ENCODE peak calls at places on chromosome 5, in seven cellular contexts. One of them, this sample, is unnamed.

GRCh38 chr5:123708074-123708806 is 196.3 kb downstream of the CSNK1G3 start:
- DNase-seq in aorta: no peak
- DNase-seq in cardiac fibroblast: peak; percentile 95
- DNase-seq in COR-L47: no peak
- DNase-seq in nucleus accumbens: no peak
- DNase-seq in NB4: no peak
- DNase-seq in stimulated activated CD4-positive, alpha-beta T cell treated with anti-CD3 and anti-CD28 coated beads, Interleukin-2, amount 100 ng/mL, for 24 hours: no peak
- DNase-seq in this sample: no peak

GRCh38 chr5:64691333-64691732 is 1.0 kb downstream of the SHISAL2B start:
- DNase-seq in aorta: no peak
- DNase-seq in cardiac fibroblast: no peak
- DNase-seq in COR-L47: no peak
- DNase-seq in nucleus accumbens: no peak
- DNase-seq in NB4: no peak
- DNase-seq in stimulated activated CD4-positive, alpha-beta T cell treated with anti-CD3 and anti-CD28 coated beads, Interleukin-2, amount 100 ng/mL, for 24 hours: no peak
- DNase-seq in this sample: no peak

GRCh38 chr5:157506066-157506590 is 46.1 kb downstream of the NIPAL4 start:
- DNase-seq in aorta: no peak
- DNase-seq in cardiac fibroblast: peak; percentile 18
- DNase-seq in COR-L47: no peak
- DNase-seq in nucleus accumbens: no peak
- DNase-seq in NB4: no peak
- DNase-seq in stimulated activated CD4-positive, alpha-beta T cell treated with anti-CD3 and anti-CD28 coated beads, Interleukin-2, amount 100 ng/mL, for 24 hours: no peak
- DNase-seq in this sample: no peak

GRCh38 chr5:34037829-34038228 is 5.2 kb downstream of the C1QTNF3 start:
- DNase-seq in aorta: no peak
- DNase-seq in cardiac fibroblast: no peak
- DNase-seq in COR-L47: no peak
- DNase-seq in nucleus accumbens: no peak
- DNase-seq in NB4: no peak
- DNase-seq in stimulated activated CD4-positive, alpha-beta T cell treated with anti-CD3 and anti-CD28 coated beads, Interleukin-2, amount 100 ng/mL, for 24 hours: no peak
- DNase-seq in this sample: no peak

GRCh38 chr5:73238873-73239272 is 65.9 kb downstream of the TMEM174 start:
- DNase-seq in aorta: no peak
- DNase-seq in cardiac fibroblast: no peak
- DNase-seq in COR-L47: no peak
- DNase-seq in nucleus accumbens: no peak
- DNase-seq in NB4: no peak
- DNase-seq in stimulated activated CD4-positive, alpha-beta T cell treated with anti-CD3 and anti-CD28 coated beads, Interleukin-2, amount 100 ng/mL, for 24 hours: no peak
- DNase-seq in this sample: no peak

GRCh38 chr5:103474671-103475070 is 87.9 kb downstream of the NUDT12 start:
- DNase-seq in aorta: no peak
- DNase-seq in cardiac fibroblast: peak; percentile 53
- DNase-seq in COR-L47: no peak
- DNase-seq in nucleus accumbens: no peak
- DNase-seq in NB4: no peak
- DNase-seq in stimulated activated CD4-positive, alpha-beta T cell treated with anti-CD3 and anti-CD28 coated beads, Interleukin-2, amount 100 ng/mL, for 24 hours: no peak
- DNase-seq in this sample: no peak

GRCh38 chr5:150946351-150946905 is 41.6 kb upstream of the ZNF300 start:
- DNase-seq in aorta: peak; percentile 94
- DNase-seq in cardiac fibroblast: peak; percentile 94
- DNase-seq in COR-L47: no peak
- DNase-seq in nucleus accumbens: peak; percentile 62
- DNase-seq in NB4: no peak
- DNase-seq in stimulated activated CD4-positive, alpha-beta T cell treated with anti-CD3 and anti-CD28 coated beads, Interleukin-2, amount 100 ng/mL, for 24 hours: no peak
- DNase-seq in this sample: peak; percentile 89

GRCh38 chr5:143248391-143248790 is 155.1 kb downstream of the NR3C1 start:
- DNase-seq in aorta: no peak
- DNase-seq in cardiac fibroblast: no peak
- DNase-seq in COR-L47: no peak
- DNase-seq in nucleus accumbens: no peak
- DNase-seq in NB4: no peak
- DNase-seq in stimulated activated CD4-positive, alpha-beta T cell treated with anti-CD3 and anti-CD28 coated beads, Interleukin-2, amount 100 ng/mL, for 24 hours: no peak
- DNase-seq in this sample: no peak

GRCh38 chr5:55331321-55331720 is 23.5 kb downstream of the MTREX start:
- DNase-seq in aorta: no peak
- DNase-seq in cardiac fibroblast: no peak
- DNase-seq in COR-L47: no peak
- DNase-seq in nucleus accumbens: no peak
- DNase-seq in NB4: no peak
- DNase-seq in stimulated activated CD4-positive, alpha-beta T cell treated with anti-CD3 and anti-CD28 coated beads, Interleukin-2, amount 100 ng/mL, for 24 hours: no peak
- DNase-seq in this sample: no peak

GRCh38 chr5:31886206-31886605 is 247.3 kb downstream of the PDZD2 start:
- DNase-seq in aorta: no peak
- DNase-seq in cardiac fibroblast: no peak
- DNase-seq in COR-L47: no peak
- DNase-seq in nucleus accumbens: peak; percentile 24
- DNase-seq in NB4: no peak
- DNase-seq in stimulated activated CD4-positive, alpha-beta T cell treated with anti-CD3 and anti-CD28 coated beads, Interleukin-2, amount 100 ng/mL, for 24 hours: no peak
- DNase-seq in this sample: no peak

GRCh38 chr5:8340739-8341344 is 471.9 kb downstream of the MTRR start:
- DNase-seq in aorta: no peak
- DNase-seq in cardiac fibroblast: peak; percentile 45
- DNase-seq in COR-L47: peak; percentile 12
- DNase-seq in nucleus accumbens: no peak
- DNase-seq in NB4: peak; percentile 6
- DNase-seq in stimulated activated CD4-positive, alpha-beta T cell treated with anti-CD3 and anti-CD28 coated beads, Interleukin-2, amount 100 ng/mL, for 24 hours: no peak
- DNase-seq in this sample: no peak

GRCh38 chr5:51131266-51131665 is 252.0 kb upstream of the ISL1 start:
- DNase-seq in aorta: no peak
- DNase-seq in cardiac fibroblast: no peak
- DNase-seq in COR-L47: no peak
- DNase-seq in nucleus accumbens: no peak
- DNase-seq in NB4: no peak
- DNase-seq in stimulated activated CD4-positive, alpha-beta T cell treated with anti-CD3 and anti-CD28 coated beads, Interleukin-2, amount 100 ng/mL, for 24 hours: no peak
- DNase-seq in this sample: no peak

GRCh38 chr5:100903036-100903887 is at the start of gene ST8SIA4:
- DNase-seq in aorta: peak; percentile 90
- DNase-seq in cardiac fibroblast: peak; percentile 62
- DNase-seq in COR-L47: peak; percentile 84
- DNase-seq in nucleus accumbens: no peak
- DNase-seq in NB4: peak; percentile 96
- DNase-seq in stimulated activated CD4-positive, alpha-beta T cell treated with anti-CD3 and anti-CD28 coated beads, Interleukin-2, amount 100 ng/mL, for 24 hours: peak; percentile 90
- DNase-seq in this sample: peak; percentile 87

GRCh38 chr5:172090976-172091547 is 84.6 kb upstream of the FBXW11 start:
- DNase-seq in aorta: peak; percentile 48
- DNase-seq in cardiac fibroblast: no peak
- DNase-seq in COR-L47: no peak
- DNase-seq in nucleus accumbens: no peak
- DNase-seq in NB4: no peak
- DNase-seq in stimulated activated CD4-positive, alpha-beta T cell treated with anti-CD3 and anti-CD28 coated beads, Interleukin-2, amount 100 ng/mL, for 24 hours: no peak
- DNase-seq in this sample: no peak

GRCh38 chr5:9423611-9424010 is 122.3 kb downstream of the SEMA5A start:
- DNase-seq in aorta: no peak
- DNase-seq in cardiac fibroblast: peak; percentile 34
- DNase-seq in COR-L47: no peak
- DNase-seq in nucleus accumbens: no peak
- DNase-seq in NB4: no peak
- DNase-seq in stimulated activated CD4-positive, alpha-beta T cell treated with anti-CD3 and anti-CD28 coated beads, Interleukin-2, amount 100 ng/mL, for 24 hours: no peak
- DNase-seq in this sample: no peak

GRCh38 chr5:114362977-114363721 is 1.3 kb downstream of the KCNN2 start:
- DNase-seq in aorta: peak; percentile 67
- DNase-seq in cardiac fibroblast: peak; percentile 13
- DNase-seq in COR-L47: no peak
- DNase-seq in nucleus accumbens: no peak
- DNase-seq in NB4: no peak
- DNase-seq in stimulated activated CD4-positive, alpha-beta T cell treated with anti-CD3 and anti-CD28 coated beads, Interleukin-2, amount 100 ng/mL, for 24 hours: peak; percentile 2
- DNase-seq in this sample: peak; percentile 28

GRCh38 chr5:95771109-95771708 is 40.1 kb downstream of the RHOBTB3 start:
- DNase-seq in aorta: no peak
- DNase-seq in cardiac fibroblast: peak; percentile 33
- DNase-seq in COR-L47: no peak
- DNase-seq in nucleus accumbens: no peak
- DNase-seq in NB4: no peak
- DNase-seq in stimulated activated CD4-positive, alpha-beta T cell treated with anti-CD3 and anti-CD28 coated beads, Interleukin-2, amount 100 ng/mL, for 24 hours: no peak
- DNase-seq in this sample: peak; percentile 62

GRCh38 chr5:98700730-98701129 is 72.7 kb upstream of the RGMB start:
- DNase-seq in aorta: no peak
- DNase-seq in cardiac fibroblast: peak; percentile 69
- DNase-seq in COR-L47: no peak
- DNase-seq in nucleus accumbens: no peak
- DNase-seq in NB4: peak; percentile 16
- DNase-seq in stimulated activated CD4-positive, alpha-beta T cell treated with anti-CD3 and anti-CD28 coated beads, Interleukin-2, amount 100 ng/mL, for 24 hours: no peak
- DNase-seq in this sample: no peak

GRCh38 chr5:9124837-9125236 is 421.0 kb downstream of the SEMA5A start:
- DNase-seq in aorta: no peak
- DNase-seq in cardiac fibroblast: no peak
- DNase-seq in COR-L47: no peak
- DNase-seq in nucleus accumbens: no peak
- DNase-seq in NB4: no peak
- DNase-seq in stimulated activated CD4-positive, alpha-beta T cell treated with anti-CD3 and anti-CD28 coated beads, Interleukin-2, amount 100 ng/mL, for 24 hours: no peak
- DNase-seq in this sample: no peak

GRCh38 chr5:9903806-9904205 is 273.7 kb upstream of the TAS2R1 start:
- DNase-seq in aorta: no peak
- DNase-seq in cardiac fibroblast: peak; percentile 59
- DNase-seq in COR-L47: no peak
- DNase-seq in nucleus accumbens: no peak
- DNase-seq in NB4: peak; percentile 5
- DNase-seq in stimulated activated CD4-positive, alpha-beta T cell treated with anti-CD3 and anti-CD28 coated beads, Interleukin-2, amount 100 ng/mL, for 24 hours: no peak
- DNase-seq in this sample: no peak